ENCODE peak calls at places on chromosomes 13 and 19, in seven cellular contexts. B is ascending aorta, U is pons, C is T-helper 9 cell, E is Daoy, A is ACHN, W is natural killer cell. P is an unnamed sample.

GRCh38 chr19:964761-965694 is 19.1 kb upstream of the WDR18 start:
- DNase-seq in B (no peak), U (no peak), C (no peak), E (no peak), A (peak), W (no peak), P (no peak)

GRCh38 chr13:34657716-34658115 is 284.4 kb upstream of the NBEA start:
- DNase-seq in B (no peak), U (no peak), C (no peak), E (peak), A (peak), W (no peak), P (no peak)

GRCh38 chr19:39362682-39363657 is 20.7 kb downstream of the SAMD4B start:
- DNase-seq in B (no peak), U (no peak), C (no peak), E (peak), A (peak), W (no peak), P (no peak)

GRCh38 chr13:110431851-110432294 is 124.8 kb downstream of the COL4A2 start:
- DNase-seq in B (no peak), U (no peak), C (no peak), E (no peak), A (no peak), W (no peak), P (no peak)

GRCh38 chr19:2478756-2479555 is 3.0 kb downstream of the GADD45B start:
- DNase-seq in B (peak), U (peak), C (peak), E (peak), A (peak), W (peak), P (no peak)

GRCh38 chr13:51420681-51421476 is 32.0 kb downstream of the INTS6 start:
- DNase-seq in B (no peak), U (no peak), C (no peak), E (no peak), A (no peak), W (no peak), P (no peak)

GRCh38 chr13:47250141-47250540 is 353.3 kb upstream of the HTR2A start:
- DNase-seq in B (no peak), U (no peak), C (no peak), E (peak), A (no peak), W (no peak), P (no peak)

GRCh38 chr13:81493144-81493543 is 1152.2 kb upstream of the SPRY2 start:
- DNase-seq in B (no peak), U (no peak), C (no peak), E (no peak), A (no peak), W (no peak), P (no peak)

GRCh38 chr19:7545904-7546303 is 10.4 kb downstream of the PNPLA6 start:
- DNase-seq in B (no peak), U (no peak), C (no peak), E (no peak), A (no peak), W (no peak), P (no peak)

GRCh38 chr19:2494447-2495129 is 18.7 kb downstream of the GADD45B start:
- DNase-seq in B (peak), U (peak), C (peak), E (peak), A (peak), W (peak), P (peak)

GRCh38 chr19:900302-901111 is 7.2 kb downstream of the RNU6-9 start:
- DNase-seq in B (no peak), U (no peak), C (peak), E (no peak), A (no peak), W (no peak), P (peak)

GRCh38 chr13:95800455-95800854 is 123.5 kb downstream of the DNAJC3 start:
- DNase-seq in B (no peak), U (no peak), C (no peak), E (no peak), A (no peak), W (no peak), P (no peak)

GRCh38 chr19:52007436-52007804 is 591 bp downstream of the ZNF615 start:
- DNase-seq in B (no peak), U (no peak), C (no peak), E (peak), A (no peak), W (no peak), P (peak)